ENCODE peak calls at places on chromosomes 16 and 17, in eight cellular contexts. F is WTC11; E is SHP77; P is nephron progenitor cell; Y is NCI-H2081; O is hypothalamus; T is midbrain; Q is stimulated activated CD8-positive, alpha-beta memory T cell treated with anti-CD3 and anti-CD28 coated beads, Interleukin-12 subunit alpha, Interleukin-12 subunit beta, amount 100 ng/mL, for 1 hour. K is an unnamed sample.

GRCh38 chr17:14019186-14019956 is 49.9 kb upstream of the COX10 start:
- DNase-seq in F (no peak), E (no peak), P (no peak), Y (no peak), O (no peak), T (no peak), Q (no peak), K (no peak)

GRCh38 chr16:15649727-15650018 is 372 bp upstream of the NDE1 start:
- DNase-seq in F (no peak), E (no peak), P (no peak), Y (no peak), O (no peak), T (no peak), Q (no peak), K (no peak)

GRCh38 chr16:89289428-89290395 is 72.2 kb downstream of the ZNF778 start:
- DNase-seq in F (peak), E (peak), P (peak), Y (peak), O (no peak), T (peak), Q (peak), K (peak)

GRCh38 chr17:12388206-12388605 is 277.5 kb upstream of the MYOCD start:
- DNase-seq in F (no peak), E (no peak), P (no peak), Y (no peak), O (no peak), T (no peak), Q (no peak), K (no peak)

GRCh38 chr17:41882756-41883155 is 17.5 kb upstream of the KLHL11 start:
- DNase-seq in F (no peak), E (no peak), P (no peak), Y (no peak), O (no peak), T (no peak), Q (no peak), K (no peak)

GRCh38 chr16:2468142-2468724 is 2.9 kb upstream of the NTN3 start:
- DNase-seq in F (peak), E (no peak), P (peak), Y (peak), O (no peak), T (peak), Q (no peak), K (no peak)

GRCh38 chr17:22266231-22266630 is 573.9 kb downstream of the KCNJ18 start:
- DNase-seq in F (no peak), E (peak), P (no peak), Y (peak), O (no peak), T (no peak), Q (no peak), K (no peak)

GRCh38 chr17:82022310-82022980 is at the start of gene CENPX:
- DNase-seq in F (no peak), E (no peak), P (no peak), Y (no peak), O (no peak), T (no peak), Q (no peak), K (no peak)

GRCh38 chr17:74605361-74605760 is 13.3 kb upstream of the CD300LD start:
- DNase-seq in F (no peak), E (no peak), P (no peak), Y (no peak), O (no peak), T (no peak), Q (no peak), K (no peak)

GRCh38 chr16:58299757-58300349 is 5.0 kb upstream of the PRSS54 start:
- DNase-seq in F (peak), E (peak), P (peak), Y (no peak), O (no peak), T (no peak), Q (peak), K (no peak)

GRCh38 chr16:50282955-50283631 is 16.7 kb downstream of the ADCY7 start:
- DNase-seq in F (no peak), E (no peak), P (no peak), Y (no peak), O (no peak), T (no peak), Q (no peak), K (no peak)

GRCh38 chr17:19238167-19238505 is 970 bp downstream of the EPN2 start:
- DNase-seq in F (peak), E (peak), P (peak), Y (no peak), O (no peak), T (peak), Q (no peak), K (no peak)

GRCh38 chr16:73043828-73044493 is 4.0 kb downstream of the ZFHX3 start:
- DNase-seq in F (no peak), E (no peak), P (no peak), Y (no peak), O (no peak), T (no peak), Q (no peak), K (no peak)

GRCh38 chr16:84704253-84704652 is 4.5 kb downstream of the USP10 start:
- DNase-seq in F (no peak), E (no peak), P (no peak), Y (no peak), O (no peak), T (no peak), Q (no peak), K (no peak)

GRCh38 chr17:77325826-77326581 is 185.2 kb downstream of the SEC14L1 start:
- DNase-seq in F (peak), E (no peak), P (no peak), Y (no peak), O (no peak), T (no peak), Q (no peak), K (no peak)

GRCh38 chr17:38879878-38880727 is 10.2 kb downstream of the LASP1 start:
- DNase-seq in F (peak), E (no peak), P (peak), Y (no peak), O (no peak), T (no peak), Q (no peak), K (no peak)

GRCh38 chr17:67544364-67544763 is 167.3 kb downstream of the PITPNC1 start:
- DNase-seq in F (no peak), E (peak), P (no peak), Y (no peak), O (no peak), T (peak), Q (no peak), K (peak)

GRCh38 chr16:17359778-17360177 is 111.0 kb downstream of the XYLT1 start:
- DNase-seq in F (no peak), E (no peak), P (no peak), Y (no peak), O (no peak), T (no peak), Q (no peak), K (peak)

GRCh38 chr16:69889295-69889964 is 61.7 kb upstream of the CLEC18A start:
- DNase-seq in F (no peak), E (no peak), P (no peak), Y (no peak), O (no peak), T (no peak), Q (no peak), K (no peak)

GRCh38 chr16:74030000-74030399 is 266.6 kb upstream of the PSMD7 start:
- DNase-seq in F (no peak), E (no peak), P (no peak), Y (no peak), O (no peak), T (no peak), Q (no peak), K (no peak)

GRCh38 chr16:84737658-84738057 is 37.9 kb downstream of the USP10 start:
- DNase-seq in F (no peak), E (peak), P (no peak), Y (peak), O (no peak), T (no peak), Q (no peak), K (no peak)

GRCh38 chr17:60359415-60359814 is 32.5 kb downstream of the USP32 start:
- DNase-seq in F (no peak), E (no peak), P (no peak), Y (no peak), O (no peak), T (no peak), Q (no peak), K (no peak)

GRCh38 chr17:73237714-73238113 is 24.0 kb downstream of the CPSF4L start:
- DNase-seq in F (no peak), E (no peak), P (no peak), Y (no peak), O (no peak), T (no peak), Q (no peak), K (no peak)

GRCh38 chr16:84362410-84362809 is 5.9 kb upstream of the ATP2C2 start:
- DNase-seq in F (no peak), E (peak), P (no peak), Y (peak), O (no peak), T (peak), Q (no peak), K (peak)

GRCh38 chr16:25081702-25082101 is 29.8 kb upstream of the LCMT1 start:
- DNase-seq in F (no peak), E (no peak), P (no peak), Y (no peak), O (no peak), T (no peak), Q (no peak), K (no peak)

GRCh38 chr17:16552637-16553045 is 16.4 kb downstream of the ZNF287 start:
- DNase-seq in F (no peak), E (no peak), P (no peak), Y (no peak), O (no peak), T (no peak), Q (no peak), K (no peak)

GRCh38 chr16:24853830-24854229 is 8.1 kb downstream of the SLC5A11 start:
- DNase-seq in F (no peak), E (no peak), P (no peak), Y (peak), O (peak), T (peak), Q (no peak), K (peak)

GRCh38 chr16:85649411-85649977 is 36.4 kb downstream of the GSE1 start:
- DNase-seq in F (no peak), E (no peak), P (no peak), Y (peak), O (no peak), T (no peak), Q (no peak), K (no peak)

GRCh38 chr17:78460176-78460675 is 81.8 kb downstream of the PGS1 start:
- DNase-seq in F (no peak), E (no peak), P (no peak), Y (no peak), O (no peak), T (no peak), Q (no peak), K (no peak)

GRCh38 chr16:15807603-15808009 is 49.2 kb downstream of the MYH11 start:
- DNase-seq in F (peak), E (no peak), P (no peak), Y (no peak), O (no peak), T (no peak), Q (no peak), K (no peak)

GRCh38 chr16:69286941-69287713 is 24.0 kb upstream of the VPS4A start:
- DNase-seq in F (no peak), E (peak), P (no peak), Y (peak), O (no peak), T (peak), Q (peak), K (peak)

GRCh38 chr17:64641499-64641898 is 20.6 kb downstream of the SMURF2 start:
- DNase-seq in F (no peak), E (peak), P (no peak), Y (no peak), O (no peak), T (no peak), Q (no peak), K (no peak)

GRCh38 chr17:43745541-43745940 is 13.1 kb downstream of the SOST start:
- DNase-seq in F (peak), E (no peak), P (no peak), Y (no peak), O (no peak), T (no peak), Q (no peak), K (no peak)

GRCh38 chr17:12140685-12141084 is 120.0 kb downstream of the MAP2K4 start:
- DNase-seq in F (no peak), E (no peak), P (no peak), Y (no peak), O (no peak), T (no peak), Q (no peak), K (no peak)

GRCh38 chr17:62605588-62605987 is 21.9 kb upstream of the MRC2 start:
- DNase-seq in F (no peak), E (no peak), P (no peak), Y (no peak), O (no peak), T (no peak), Q (no peak), K (no peak)

GRCh38 chr16:53714080-53715050 is 10.4 kb downstream of the FTO start:
- DNase-seq in F (no peak), E (no peak), P (no peak), Y (peak), O (no peak), T (no peak), Q (no peak), K (peak)

GRCh38 chr16:72847187-72848044 is 200.5 kb downstream of the ZFHX3 start:
- DNase-seq in F (peak), E (peak), P (no peak), Y (peak), O (no peak), T (peak), Q (no peak), K (peak)

GRCh38 chr16:2706085-2706484 is 13.9 kb downstream of the PRSS27 start:
- DNase-seq in F (no peak), E (no peak), P (no peak), Y (no peak), O (no peak), T (no peak), Q (no peak), K (no peak)

GRCh38 chr16:17273142-17273561 is 197.6 kb downstream of the XYLT1 start:
- DNase-seq in F (no peak), E (no peak), P (no peak), Y (no peak), O (no peak), T (no peak), Q (no peak), K (no peak)